ENCODE peak calls at places on chromosome 9, in seven cellular contexts. One of them, this sample, is unnamed.

GRCh38 chr9:27489087-27489876 is 34.8 kb upstream of the IFNK start:
- DNase-seq in CD8-positive, alpha-beta memory T cell: no peak
- DNase-seq in amniotic epithelial cell: no peak
- DNase-seq in GM12892: peak
- DNase-seq in NCI-H510A: no peak
- DNase-seq in activated CD4-positive, alpha-beta T cell treated with anti-CD3 and anti-CD28 coated beads for 24 hours: no peak
- DNase-seq in IMR-90: no peak
- DNase-seq in this sample: no peak

GRCh38 chr9:135864447-135865049 is 42.8 kb downstream of the CAMSAP1 start:
- DNase-seq in amniotic epithelial cell: no peak
- DNase-seq in IMR-90: peak
- DNase-seq in activated CD4-positive, alpha-beta T cell treated with anti-CD3 and anti-CD28 coated beads for 24 hours: peak
- DNase-seq in CD8-positive, alpha-beta memory T cell: peak
- DNase-seq in NCI-H510A: no peak
- DNase-seq in GM12892: peak
- DNase-seq in this sample: peak

GRCh38 chr9:101325053-101325452 is 59.8 kb downstream of the BAAT start:
- DNase-seq in amniotic epithelial cell: no peak
- DNase-seq in NCI-H510A: no peak
- DNase-seq in CD8-positive, alpha-beta memory T cell: no peak
- DNase-seq in activated CD4-positive, alpha-beta T cell treated with anti-CD3 and anti-CD28 coated beads for 24 hours: no peak
- DNase-seq in GM12892: no peak
- DNase-seq in IMR-90: no peak
- DNase-seq in this sample: no peak

GRCh38 chr9:132507670-132508469 is 74.5 kb upstream of the BARHL1 start:
- DNase-seq in CD8-positive, alpha-beta memory T cell: peak
- DNase-seq in GM12892: peak
- DNase-seq in activated CD4-positive, alpha-beta T cell treated with anti-CD3 and anti-CD28 coated beads for 24 hours: peak
- DNase-seq in NCI-H510A: peak
- DNase-seq in IMR-90: peak
- DNase-seq in amniotic epithelial cell: peak
- DNase-seq in this sample: peak

GRCh38 chr9:136545065-136545965 is 533 bp downstream of the NOTCH1 start:
- DNase-seq in CD8-positive, alpha-beta memory T cell: peak
- DNase-seq in amniotic epithelial cell: peak
- DNase-seq in GM12892: peak
- DNase-seq in IMR-90: no peak
- DNase-seq in NCI-H510A: no peak
- DNase-seq in activated CD4-positive, alpha-beta T cell treated with anti-CD3 and anti-CD28 coated beads for 24 hours: peak
- DNase-seq in this sample: peak

GRCh38 chr9:127549218-127549617 is 62.9 kb upstream of the STXBP1 start:
- DNase-seq in activated CD4-positive, alpha-beta T cell treated with anti-CD3 and anti-CD28 coated beads for 24 hours: no peak
- DNase-seq in amniotic epithelial cell: no peak
- DNase-seq in NCI-H510A: no peak
- DNase-seq in GM12892: no peak
- DNase-seq in IMR-90: no peak
- DNase-seq in CD8-positive, alpha-beta memory T cell: no peak
- DNase-seq in this sample: no peak

GRCh38 chr9:88732128-88732527 is 197.2 kb downstream of the NXNL2 start:
- DNase-seq in IMR-90: peak
- DNase-seq in activated CD4-positive, alpha-beta T cell treated with anti-CD3 and anti-CD28 coated beads for 24 hours: no peak
- DNase-seq in NCI-H510A: no peak
- DNase-seq in GM12892: no peak
- DNase-seq in amniotic epithelial cell: peak
- DNase-seq in CD8-positive, alpha-beta memory T cell: no peak
- DNase-seq in this sample: no peak

GRCh38 chr9:4298255-4299005 is 1.4 kb downstream of the GLIS3 start:
- DNase-seq in GM12892: peak
- DNase-seq in amniotic epithelial cell: no peak
- DNase-seq in NCI-H510A: no peak
- DNase-seq in activated CD4-positive, alpha-beta T cell treated with anti-CD3 and anti-CD28 coated beads for 24 hours: no peak
- DNase-seq in IMR-90: peak
- DNase-seq in CD8-positive, alpha-beta memory T cell: peak
- DNase-seq in this sample: no peak

GRCh38 chr9:111458139-111459009 is 25.8 kb downstream of the ECPAS start:
- DNase-seq in GM12892: no peak
- DNase-seq in activated CD4-positive, alpha-beta T cell treated with anti-CD3 and anti-CD28 coated beads for 24 hours: no peak
- DNase-seq in amniotic epithelial cell: no peak
- DNase-seq in NCI-H510A: no peak
- DNase-seq in CD8-positive, alpha-beta memory T cell: no peak
- DNase-seq in IMR-90: peak
- DNase-seq in this sample: no peak

GRCh38 chr9:117414220-117414905 is 494 bp downstream of the ASTN2 start:
- DNase-seq in amniotic epithelial cell: no peak
- DNase-seq in activated CD4-positive, alpha-beta T cell treated with anti-CD3 and anti-CD28 coated beads for 24 hours: no peak
- DNase-seq in CD8-positive, alpha-beta memory T cell: no peak
- DNase-seq in IMR-90: no peak
- DNase-seq in NCI-H510A: no peak
- DNase-seq in GM12892: peak
- DNase-seq in this sample: no peak

GRCh38 chr9:4508907-4509589 is 18.8 kb downstream of the SLC1A1 start:
- DNase-seq in IMR-90: peak
- DNase-seq in GM12892: no peak
- DNase-seq in CD8-positive, alpha-beta memory T cell: no peak
- DNase-seq in NCI-H510A: no peak
- DNase-seq in activated CD4-positive, alpha-beta T cell treated with anti-CD3 and anti-CD28 coated beads for 24 hours: no peak
- DNase-seq in amniotic epithelial cell: peak
- DNase-seq in this sample: no peak

GRCh38 chr9:121861501-121862180 is 210.2 kb downstream of the DAB2IP start:
- DNase-seq in NCI-H510A: no peak
- DNase-seq in IMR-90: no peak
- DNase-seq in CD8-positive, alpha-beta memory T cell: no peak
- DNase-seq in GM12892: no peak
- DNase-seq in activated CD4-positive, alpha-beta T cell treated with anti-CD3 and anti-CD28 coated beads for 24 hours: no peak
- DNase-seq in amniotic epithelial cell: no peak
- DNase-seq in this sample: no peak

GRCh38 chr9:130860458-130861316 is 25.6 kb downstream of the ABL1 start:
- DNase-seq in amniotic epithelial cell: peak
- DNase-seq in IMR-90: peak
- DNase-seq in CD8-positive, alpha-beta memory T cell: no peak
- DNase-seq in GM12892: no peak
- DNase-seq in activated CD4-positive, alpha-beta T cell treated with anti-CD3 and anti-CD28 coated beads for 24 hours: no peak
- DNase-seq in NCI-H510A: no peak
- DNase-seq in this sample: no peak

This sample was measured in T-helper 1 cell.